ENCODE peak calls at places on chromosomes 4 and X, in seven cellular contexts. One of them, this sample, is unnamed.

GRCh38 chrX:154804957-154805695 is at the start of gene MPP1:
- DNase-seq in Right ventricle myocardium superior: peak
- DNase-seq in upper lobe of left lung: peak
- DNase-seq in GM10248: peak
- DNase-seq in NCI-H2081: peak
- DNase-seq in cardiac fibroblast: peak
- DNase-seq in NCI-H510A: no peak
- DNase-seq in this sample: no peak

GRCh38 chrX:71532078-71532752 is 689 bp upstream of the OGT start:
- DNase-seq in Right ventricle myocardium superior: no peak
- DNase-seq in upper lobe of left lung: no peak
- DNase-seq in GM10248: no peak
- DNase-seq in NCI-H2081: peak
- DNase-seq in cardiac fibroblast: peak
- DNase-seq in NCI-H510A: no peak
- DNase-seq in this sample: no peak

GRCh38 chrX:154348114-154348531 is 26.3 kb downstream of the FLNA start:
- DNase-seq in Right ventricle myocardium superior: peak
- DNase-seq in upper lobe of left lung: no peak
- DNase-seq in GM10248: no peak
- DNase-seq in NCI-H2081: no peak
- DNase-seq in cardiac fibroblast: peak
- DNase-seq in NCI-H510A: no peak
- DNase-seq in this sample: no peak

GRCh38 chrX:47218280-47218919 is at the start of gene CDK16:
- DNase-seq in Right ventricle myocardium superior: peak
- DNase-seq in upper lobe of left lung: peak
- DNase-seq in GM10248: peak
- DNase-seq in NCI-H2081: peak
- DNase-seq in cardiac fibroblast: peak
- DNase-seq in NCI-H510A: peak
- DNase-seq in this sample: peak

GRCh38 chrX:149647505-149647904 is 15.9 kb upstream of the TMEM185A start:
- DNase-seq in Right ventricle myocardium superior: no peak
- DNase-seq in upper lobe of left lung: no peak
- DNase-seq in GM10248: no peak
- DNase-seq in NCI-H2081: no peak
- DNase-seq in cardiac fibroblast: no peak
- DNase-seq in NCI-H510A: no peak
- DNase-seq in this sample: no peak

GRCh38 chr4:53481586-53481985 is 104.1 kb downstream of the FIP1L1 start:
- DNase-seq in Right ventricle myocardium superior: no peak
- DNase-seq in upper lobe of left lung: no peak
- DNase-seq in GM10248: no peak
- DNase-seq in NCI-H2081: no peak
- DNase-seq in cardiac fibroblast: no peak
- DNase-seq in NCI-H510A: no peak
- DNase-seq in this sample: no peak

GRCh38 chr4:45078201-45078600 is 351.8 kb upstream of the GNPDA2 start:
- DNase-seq in Right ventricle myocardium superior: no peak
- DNase-seq in upper lobe of left lung: no peak
- DNase-seq in GM10248: no peak
- DNase-seq in NCI-H2081: no peak
- DNase-seq in cardiac fibroblast: no peak
- DNase-seq in NCI-H510A: no peak
- DNase-seq in this sample: no peak

GRCh38 chr4:7388627-7389026 is 46.1 kb downstream of the PSAPL1 start:
- DNase-seq in Right ventricle myocardium superior: no peak
- DNase-seq in upper lobe of left lung: no peak
- DNase-seq in GM10248: no peak
- DNase-seq in NCI-H2081: no peak
- DNase-seq in cardiac fibroblast: no peak
- DNase-seq in NCI-H510A: no peak
- DNase-seq in this sample: no peak

GRCh38 chrX:117957128-117957527 is 159.5 kb downstream of the KLHL13 start:
- DNase-seq in Right ventricle myocardium superior: no peak
- DNase-seq in upper lobe of left lung: no peak
- DNase-seq in GM10248: no peak
- DNase-seq in NCI-H2081: peak
- DNase-seq in cardiac fibroblast: peak
- DNase-seq in NCI-H510A: no peak
- DNase-seq in this sample: no peak

GRCh38 chr4:84041426-84041825 is 457.7 kb downstream of the NKX6-1 start:
- DNase-seq in Right ventricle myocardium superior: no peak
- DNase-seq in upper lobe of left lung: no peak
- DNase-seq in GM10248: no peak
- DNase-seq in NCI-H2081: no peak
- DNase-seq in cardiac fibroblast: no peak
- DNase-seq in NCI-H510A: no peak
- DNase-seq in this sample: no peak

GRCh38 chr4:182778222-182778982 is 138.8 kb downstream of the DCTD start:
- DNase-seq in Right ventricle myocardium superior: no peak
- DNase-seq in upper lobe of left lung: no peak
- DNase-seq in GM10248: no peak
- DNase-seq in NCI-H2081: no peak
- DNase-seq in cardiac fibroblast: no peak
- DNase-seq in NCI-H510A: no peak
- DNase-seq in this sample: no peak

GRCh38 chrX:15298201-15298600 is 17.2 kb downstream of the ASB11 start:
- DNase-seq in Right ventricle myocardium superior: no peak
- DNase-seq in upper lobe of left lung: no peak
- DNase-seq in GM10248: no peak
- DNase-seq in NCI-H2081: no peak
- DNase-seq in cardiac fibroblast: peak
- DNase-seq in NCI-H510A: no peak
- DNase-seq in this sample: no peak

GRCh38 chr4:139077567-139078355 is 62.2 kb downstream of the NOCT start:
- DNase-seq in Right ventricle myocardium superior: no peak
- DNase-seq in upper lobe of left lung: no peak
- DNase-seq in GM10248: no peak
- DNase-seq in NCI-H2081: no peak
- DNase-seq in cardiac fibroblast: no peak
- DNase-seq in NCI-H510A: no peak
- DNase-seq in this sample: no peak

GRCh38 chr4:95023110-95023509 is 265.4 kb downstream of the BMPR1B start:
- DNase-seq in Right ventricle myocardium superior: no peak
- DNase-seq in upper lobe of left lung: no peak
- DNase-seq in GM10248: no peak
- DNase-seq in NCI-H2081: no peak
- DNase-seq in cardiac fibroblast: peak
- DNase-seq in NCI-H510A: no peak
- DNase-seq in this sample: no peak

GRCh38 chr4:1367230-1367935 is 20.4 kb downstream of the UVSSA start:
- DNase-seq in Right ventricle myocardium superior: peak
- DNase-seq in upper lobe of left lung: no peak
- DNase-seq in GM10248: no peak
- DNase-seq in NCI-H2081: no peak
- DNase-seq in cardiac fibroblast: no peak
- DNase-seq in NCI-H510A: no peak
- DNase-seq in this sample: no peak

GRCh38 chrX:71151366-71151765 is 6.7 kb downstream of the NLGN3 start:
- DNase-seq in Right ventricle myocardium superior: no peak
- DNase-seq in upper lobe of left lung: no peak
- DNase-seq in GM10248: no peak
- DNase-seq in NCI-H2081: no peak
- DNase-seq in cardiac fibroblast: no peak
- DNase-seq in NCI-H510A: no peak
- DNase-seq in this sample: no peak

GRCh38 chr4:147480891-147481576 is at the start of gene EDNRA:
- DNase-seq in Right ventricle myocardium superior: no peak
- DNase-seq in upper lobe of left lung: peak
- DNase-seq in GM10248: no peak
- DNase-seq in NCI-H2081: peak
- DNase-seq in cardiac fibroblast: peak
- DNase-seq in NCI-H510A: peak
- DNase-seq in this sample: no peak

This sample was measured in NCI-H524 treated with DMSO at 0.1 percent for 48 hours.